ENCODE peak calls at places on chromosomes 2 and 18, in six cellular contexts. M is H1, C is GM12878, V is HCT116, Z is K562, R is HepG2. A is an unnamed sample.

GRCh38 chr2:238848941-238849853 is 1.3 kb downstream of the TWIST2 start:
- DNase-seq in V (no peak), R (no peak), Z (no peak), M (no peak), C (no peak), A (peak; percentile 50)

GRCh38 chr2:186972281-186972970 is 123.5 kb upstream of the ZSWIM2 start:
- DNase-seq in R (no peak), C (no peak), Z (no peak), M (no peak), V (no peak), A (no peak)

GRCh38 chr2:9251154-9252001 is 44.8 kb downstream of the ASAP2 start:
- DNase-seq in R (no peak), V (no peak), Z (no peak), C (no peak), M (no peak), A (no peak)

GRCh38 chr18:35703043-35703688 is 121.6 kb downstream of the GALNT1 start:
- DNase-seq in V (no peak), M (no peak), C (no peak), R (peak; percentile 94), Z (no peak), A (no peak)

GRCh38 chr2:171807130-171807529 is 86.9 kb downstream of the SLC25A12 start:
- DNase-seq in R (peak; percentile 52), V (peak; percentile 24), M (no peak), C (no peak), Z (peak; percentile 39), A (no peak)

GRCh38 chr18:55763298-55763697 is 175.3 kb upstream of the TCF4 start:
- DNase-seq in V (no peak), Z (no peak), R (no peak), C (no peak), M (no peak), A (no peak)

GRCh38 chr18:45253973-45254372 is 361.3 kb upstream of the SLC14A2 start:
- DNase-seq in R (no peak), Z (no peak), C (no peak), V (no peak), M (no peak), A (no peak)

GRCh38 chr18:13577091-13577697 is 149.2 kb downstream of the FAM210A start:
- DNase-seq in V (no peak), R (no peak), Z (no peak), M (no peak), C (peak; percentile 90), A (no peak)

GRCh38 chr2:9310390-9310789 is 103.8 kb downstream of the ASAP2 start:
- DNase-seq in M (no peak), C (no peak), V (no peak), R (no peak), Z (peak; percentile 31), A (no peak)

GRCh38 chr18:45104071-45104440 is 423.4 kb downstream of the SETBP1 start:
- DNase-seq in M (no peak), R (no peak), Z (no peak), C (no peak), V (no peak), A (no peak)

GRCh38 chr2:57475391-57475790 is 571.2 kb upstream of the VRK2 start:
- DNase-seq in C (no peak), M (no peak), V (no peak), Z (no peak), R (no peak), A (no peak)

GRCh38 chr18:45715212-45715780 is 8.7 kb upstream of the SLC14A1 start:
- DNase-seq in V (no peak), C (no peak), M (no peak), Z (no peak), R (no peak), A (no peak)

GRCh38 chr2:10917927-10918326 is 6.2 kb downstream of the KCNF1 start:
- DNase-seq in M (no peak), Z (no peak), C (no peak), R (no peak), V (no peak), A (no peak)

GRCh38 chr2:71423817-71424420 is 29.4 kb upstream of the DYSF start:
- DNase-seq in R (no peak), C (no peak), Z (no peak), V (no peak), M (no peak), A (no peak)

GRCh38 chr18:38972571-38972970 is 1407.0 kb upstream of the CELF4 start:
- DNase-seq in R (no peak), V (no peak), Z (no peak), C (no peak), M (no peak), A (no peak)

GRCh38 chr2:111118455-111119003 is 2.2 kb upstream of the BCL2L11 start:
- DNase-seq in V (no peak), R (no peak), M (no peak), Z (no peak), C (no peak), A (peak; percentile 31)

GRCh38 chr2:33123216-33123615 is 176.5 kb downstream of the LTBP1 start:
- DNase-seq in C (no peak), Z (no peak), M (no peak), V (no peak), R (no peak), A (no peak)

GRCh38 chr18:1053654-1054315 is 149.1 kb downstream of the ADCYAP1 start:
- DNase-seq in C (no peak), V (no peak), Z (peak; percentile 33), R (no peak), M (no peak), A (no peak)

GRCh38 chr2:223611061-223611460 is 8.9 kb upstream of the SCG2 start:
- DNase-seq in M (no peak), V (no peak), Z (no peak), C (no peak), R (no peak), A (no peak)

GRCh38 chr2:25250331-25251031 is 82.1 kb upstream of the POMC start:
- DNase-seq in C (no peak), V (no peak), R (no peak), M (no peak), Z (peak; percentile 35), A (peak; percentile 34)

GRCh38 chr2:1736997-1737480 is 7.3 kb downstream of the PXDN start:
- DNase-seq in C (no peak), M (no peak), R (no peak), Z (no peak), V (no peak), A (no peak)

GRCh38 chr2:86138736-86139625 is 32.9 kb downstream of the PTCD3 start:
- DNase-seq in R (no peak), Z (no peak), C (no peak), M (no peak), V (no peak), A (no peak)

GRCh38 chr2:170229125-170229524 is 51.2 kb downstream of the MYO3B start:
- DNase-seq in C (no peak), V (no peak), Z (no peak), M (no peak), R (peak; percentile 11), A (no peak)

DNA sequence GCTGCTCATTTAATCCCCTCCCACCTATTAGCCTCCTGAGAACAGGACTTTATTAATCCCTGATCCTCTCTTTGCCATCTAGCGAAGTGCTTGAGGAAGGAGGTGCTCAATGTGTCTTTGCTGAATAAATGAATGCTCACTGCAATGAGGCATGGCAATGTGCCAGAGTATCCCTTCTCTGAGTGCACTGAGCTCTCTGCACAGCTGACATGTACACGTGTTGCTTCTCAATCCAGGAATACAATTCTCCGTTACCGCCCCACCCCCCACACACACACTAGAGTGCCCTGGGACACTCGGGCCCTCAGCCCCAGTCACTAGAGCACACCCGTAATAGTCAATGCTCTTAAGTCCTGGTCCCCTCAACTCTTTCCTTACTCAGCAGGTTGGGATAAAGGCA is 41.4 kb downstream of the FAM178B start:
- DNase-seq in Z (no peak), C (no peak), M (no peak), R (no peak), V (no peak), A (no peak)
- TF ChIP-seq ATF3 in Z (no peak), C (no peak), M (no peak), R (no peak), V (no peak), A (no peak)

DNA sequence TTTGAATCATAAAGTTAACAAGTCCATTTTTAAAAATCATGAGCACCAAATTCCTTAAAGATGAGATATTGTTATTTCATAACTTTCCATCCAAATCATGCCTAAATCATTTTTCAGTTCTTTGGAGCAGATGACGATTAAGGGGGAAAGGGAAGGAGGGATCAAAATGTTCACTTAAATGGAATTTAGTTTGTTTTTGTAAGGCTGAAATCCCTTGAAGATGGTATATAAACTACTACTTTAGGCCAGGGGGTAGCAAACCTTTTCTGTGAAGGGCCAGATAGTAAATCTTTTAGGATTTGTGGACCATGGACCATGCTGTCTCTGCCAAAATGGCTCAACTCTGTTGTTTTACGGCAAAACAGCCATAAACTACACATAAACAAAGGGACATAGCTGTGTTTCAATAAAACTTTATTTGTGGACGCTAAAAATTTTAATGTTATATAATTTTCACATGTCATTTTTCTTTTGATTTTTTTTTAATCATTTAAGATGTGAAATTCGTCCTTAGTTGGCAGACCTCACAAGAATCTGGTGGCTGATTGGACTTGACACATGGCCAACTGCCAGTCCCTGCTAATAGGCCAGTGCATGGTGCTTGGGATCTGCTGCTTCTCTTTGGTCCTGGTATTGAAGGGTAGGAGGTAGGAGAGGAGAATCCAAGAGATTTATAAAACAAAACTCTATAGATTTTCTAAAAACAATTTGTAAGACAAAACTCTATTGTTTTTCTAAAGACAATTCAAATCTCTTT is 52.0 kb upstream of the RTN4 start:
- DNase-seq in C (no peak), V (no peak), M (no peak), Z (no peak), R (no peak), A (no peak)
- TF ChIP-seq ATF3 in C (no peak), V (no peak), M (no peak), Z (no peak), R (no peak), A (no peak)

GRCh38 chr2:215105607-215106354 is 32.6 kb downstream of the ABCA12 start:
- DNase-seq in M (no peak), V (no peak), C (no peak), Z (no peak), R (no peak), A (no peak)

GRCh38 chr2:215107229-215108056 is 31.0 kb downstream of the ABCA12 start:
- DNase-seq in V (no peak), C (no peak), M (no peak), R (no peak), Z (no peak), A (no peak)

GRCh38 chr2:215104226-215104625 is 34.2 kb downstream of the ABCA12 start:
- DNase-seq in C (no peak), Z (no peak), V (no peak), R (no peak), M (no peak), A (no peak)
- TF ChIP-seq ATF3 in C (no peak), Z (no peak), V (no peak), R (no peak), M (no peak), A (no peak)

DNA sequence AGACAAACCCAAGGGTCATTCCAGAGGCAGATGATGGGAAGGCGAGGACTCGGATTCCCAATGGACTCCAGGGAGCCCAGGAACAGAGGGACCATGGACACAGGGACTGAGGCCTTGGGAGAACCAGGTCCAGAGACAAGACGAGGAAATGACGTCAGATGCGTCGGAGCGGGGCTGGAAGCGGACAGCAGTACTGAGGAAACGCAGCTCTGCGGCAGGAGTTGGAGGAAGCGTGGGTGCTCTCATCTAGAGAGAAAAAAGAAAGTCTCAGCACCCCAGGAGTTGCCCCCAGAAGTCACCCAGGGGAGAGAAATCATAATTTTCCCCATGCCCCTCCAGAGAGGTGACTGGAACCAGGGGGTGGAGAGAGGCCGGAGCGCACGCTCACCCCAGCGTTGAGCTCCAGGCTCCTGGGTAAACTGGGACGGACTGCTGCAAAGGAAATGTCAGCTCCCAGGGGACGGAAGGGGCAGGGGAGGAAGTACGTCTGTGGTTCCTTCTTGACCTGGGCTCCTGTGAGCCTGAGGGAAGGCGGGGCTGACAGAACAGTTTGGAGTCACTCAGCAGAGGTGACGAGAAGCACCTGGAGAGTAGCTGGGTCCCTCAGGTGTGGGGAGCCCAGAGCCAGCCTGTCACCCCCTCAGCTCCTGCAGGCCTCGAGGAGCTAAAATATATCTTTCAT is 44.7 kb downstream of the CMPK2 start:
- DNase-seq in R (no peak), M (no peak), C (no peak), V (no peak), Z (no peak), A (no peak)
- TF ChIP-seq ATF3 in R (no peak), M (no peak), C (no peak), V (no peak), Z (no peak), A (no peak)